ENCODE peak calls at places on chromosome 22, in four cellular contexts. D is K562, U is GM12878, S is IMR-90. B is an unnamed sample.

GRCh38 chr22:45366713-45367112 is 46.7 kb downstream of the SMC1B start:
- DNase-seq in D (no peak), S (no peak), U (no peak), B (no peak)

GRCh38 chr22:35217541-35217940 is 39.8 kb upstream of the HMGXB4 start:
- DNase-seq in S (no peak), U (no peak), D (no peak), B (no peak)

GRCh38 chr22:38049812-38050619 is 7.2 kb upstream of the PICK1 start:
- DNase-seq in U (no peak), D (no peak), S (no peak), B (no peak)

GRCh38 chr22:37599161-37599560 is 9.5 kb upstream of the GGA1 start:
- DNase-seq in U (no peak), S (no peak), D (no peak), B (no peak)

GRCh38 chr22:29143848-29144785 is 61.6 kb upstream of the EMID1 start:
- DNase-seq in U (no peak), D (no peak), S (no peak), B (no peak)

GRCh38 chr22:10780281-10780680 is 4747.7 kb upstream of the OR11H1 start:
- DNase-seq in D (no peak), S (no peak), U (no peak), B (no peak)

GRCh38 chr22:30876925-30877553 is 91.5 kb downstream of the MORC2 start:
- DNase-seq in U (no peak), D (no peak), S (peak; percentile 52), B (no peak)

GRCh38 chr22:23392420-23393121 is 187.5 kb downstream of the IGLL1 start:
- DNase-seq in D (no peak), S (no peak), U (no peak), B (no peak)

GRCh38 chr22:43262990-43263644 is 76.2 kb upstream of the TTLL12 start:
- DNase-seq in S (no peak), D (peak; percentile 45), U (peak; percentile 12), B (no peak)

GRCh38 chr22:17772963-17773605 is 1.2 kb downstream of the BID start:
- DNase-seq in U (no peak), S (peak; percentile 56), D (no peak), B (no peak)

GRCh38 chr22:35684270-35684700 is 33.4 kb upstream of the APOL5 start:
- DNase-seq in D (no peak), S (peak; percentile 38), U (no peak), B (peak; percentile 34)

GRCh38 chr22:36145881-36146280 is 14.7 kb downstream of the APOL3 start:
- DNase-seq in D (no peak), U (no peak), S (no peak), B (no peak)

GRCh38 chr22:29689201-29689871 is 30.5 kb upstream of the CABP7 start:
- DNase-seq in S (no peak), U (no peak), D (no peak), B (no peak)

GRCh38 chr22:36985490-36985889 is 33.8 kb downstream of the TST start:
- DNase-seq in S (no peak), U (no peak), D (no peak), B (no peak)

GRCh38 chr22:48979482-48979881 is 848.2 kb downstream of the BRD1 start:
- DNase-seq in D (peak; percentile 14), U (no peak), S (no peak), B (no peak)
- TF ChIP-seq FOS in D (no peak), U (no peak), S (no peak), B (no peak)

GRCh38 chr22:24440270-24440717 is 12.9 kb downstream of the ADORA2A start:
- DNase-seq in S (no peak), U (no peak), D (no peak), B (no peak)
- TF ChIP-seq FOS in S (no peak), U (no peak), D (no peak), B (peak; percentile 47)

GRCh38 chr22:46896568-46897245 is 134.3 kb downstream of the TBC1D22A start:
- DNase-seq in D (no peak), S (no peak), U (no peak), B (no peak)
- TF ChIP-seq FOS in D (no peak), S (no peak), U (no peak), B (no peak)

GRCh38 chr22:39491696-39492095 is 10.4 kb upstream of the MIEF1 start:
- DNase-seq in S (no peak), D (no peak), U (no peak), B (no peak)
- TF ChIP-seq FOS in S (no peak), D (no peak), U (no peak), B (no peak)

GRCh38 chr22:49792107-49792506 is 35.6 kb downstream of the BRD1 start:
- DNase-seq in U (no peak), S (no peak), D (no peak), B (no peak)
- TF ChIP-seq FOS in U (no peak), S (no peak), D (no peak), B (no peak)

DNA sequence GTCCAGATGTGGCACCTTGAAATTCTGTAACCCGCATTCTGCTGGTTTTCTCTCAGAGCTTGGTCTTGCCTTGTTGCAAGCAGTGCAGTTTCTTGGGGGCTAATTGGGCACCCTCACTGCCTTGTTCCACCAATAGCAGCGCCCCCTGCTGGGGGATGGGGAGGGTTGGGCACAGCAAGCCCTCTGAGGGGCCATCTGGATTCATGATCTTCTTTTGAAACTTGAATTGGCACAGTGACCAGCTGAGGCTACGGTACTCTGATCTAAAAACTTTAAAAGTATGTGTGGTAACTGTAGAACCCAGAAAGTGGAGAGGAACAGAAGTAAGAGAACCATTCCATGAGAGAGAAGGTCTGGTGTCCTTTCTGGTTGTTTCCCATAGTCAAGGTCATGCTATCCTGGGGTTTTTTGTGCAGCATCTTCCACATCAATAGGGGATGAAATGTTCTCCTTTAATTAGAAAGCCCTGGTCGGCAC is 64.2 kb downstream of the MED15 start:
- DNase-seq in U (no peak), D (peak; percentile 99), S (no peak), B (peak; percentile 42)
- TF ChIP-seq FOS in U (no peak), D (no peak), S (no peak), B (no peak)